ENCODE peak calls at places on chromosomes 5 and 9, in nine cellular contexts. L, B, N, F, Z, T, J, G and S are unnamed samples.

GRCh38 chr5:72244862-72245371 is 75.1 kb downstream of the MRPS27 start:
- DNase-seq in N (no peak), F (peak; percentile 64), G (peak; percentile 60), B (no peak), J (peak; percentile 75), L (peak; percentile 49), Z (peak; percentile 68), T (no peak), S (no peak)

GRCh38 chr5:44875661-44876250 is 67.0 kb downstream of the MRPS30 start:
- DNase-seq in G (no peak), J (no peak), F (peak; percentile 15), Z (no peak), B (no peak), L (peak; percentile 98), T (no peak), N (no peak), S (no peak)

GRCh38 chr5:1322036-1322903 is 22.6 kb downstream of the CLPTM1L start:
- DNase-seq in J (no peak), T (peak; percentile 11), L (no peak), Z (no peak), G (no peak), N (no peak), B (no peak), F (no peak), S (peak; percentile 33)

GRCh38 chr5:38404667-38405276 is 146.4 kb downstream of the EGFLAM start:
- DNase-seq in T (no peak), N (no peak), Z (no peak), B (no peak), G (no peak), J (no peak), F (no peak), L (peak; percentile 51), S (no peak)

GRCh38 chr5:16741007-16741406 is 124.2 kb upstream of the RETREG1 start:
- DNase-seq in N (no peak), F (no peak), T (no peak), L (no peak), B (no peak), J (peak; percentile 69), G (peak; percentile 12), Z (peak; percentile 75), S (no peak)

GRCh38 chr5:43309657-43310056 is 3.6 kb downstream of the HMGCS1 start:
- DNase-seq in Z (no peak), T (no peak), B (no peak), L (peak; percentile 58), N (no peak), F (no peak), J (no peak), G (no peak), S (no peak)

GRCh38 chr5:140639093-140639821 is at the start of gene TMCO6:
- DNase-seq in L (peak; percentile 93), J (peak; percentile 96), Z (peak; percentile 98), F (peak; percentile 98), B (peak; percentile 89), T (peak; percentile 91), N (peak; percentile 87), G (peak; percentile 95), S (peak; percentile 99)

GRCh38 chr9:97675655-97676054 is 21.5 kb downstream of the XPA start:
- DNase-seq in J (no peak), Z (no peak), N (no peak), T (no peak), G (no peak), B (no peak), L (no peak), F (no peak), S (no peak)

GRCh38 chr9:13267743-13268142 is 11.7 kb downstream of the MPDZ start:
- DNase-seq in G (peak; percentile 77), Z (peak; percentile 92), L (peak; percentile 86), J (peak; percentile 96), B (no peak), T (no peak), F (no peak), N (no peak), S (no peak)

GRCh38 chr9:105877719-105878118 is 183.4 kb downstream of the TMEM38B start:
- DNase-seq in J (no peak), N (no peak), T (no peak), B (no peak), L (no peak), G (no peak), F (peak; percentile 66), Z (no peak), S (no peak)

GRCh38 chr9:7103382-7104170 is 345.8 kb downstream of the KDM4C start:
- DNase-seq in Z (peak; percentile 52), J (peak; percentile 74), F (peak; percentile 50), G (no peak), L (peak; percentile 6), B (no peak), N (no peak), T (no peak), S (no peak)

DNA sequence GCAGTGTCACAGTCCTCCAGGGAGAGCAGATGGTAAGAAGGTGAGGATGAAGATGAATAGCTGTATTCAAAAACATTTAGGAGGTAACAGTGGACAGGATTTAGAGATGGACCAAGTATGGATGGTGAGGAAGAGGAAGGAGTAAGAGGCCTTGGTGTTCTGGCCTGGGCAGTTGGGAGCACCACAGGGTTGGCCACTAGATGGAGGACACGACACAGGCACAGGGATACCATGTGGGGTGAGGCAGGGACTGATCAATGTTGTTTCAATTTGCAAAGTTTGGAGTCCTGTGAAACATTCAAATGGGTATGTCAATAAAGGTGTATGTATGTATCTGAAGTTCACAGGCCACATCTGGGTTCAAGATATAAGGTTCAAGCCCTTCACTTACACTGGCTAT is 141.1 kb upstream of the RASEF start:
- DNase-seq in Z (no peak), N (no peak), B (no peak), L (no peak), G (no peak), F (no peak), J (peak; percentile 16), T (no peak), S (no peak)
- TF ChIP-seq CTCF in Z (no peak), N (peak; percentile 29), B (no peak), L (peak; percentile 39), G (no peak), F (no peak), J (peak; percentile 40), T (no peak), S (no peak)

GRCh38 chr9:37856551-37856950 is 47.4 kb downstream of the SLC25A51 start:
- DNase-seq in N (no peak), L (no peak), F (no peak), T (no peak), J (no peak), G (no peak), Z (no peak), B (no peak), S (no peak)

GRCh38 chr9:37862530-37862929 is 41.4 kb downstream of the SLC25A51 start:
- DNase-seq in J (no peak), N (no peak), F (no peak), Z (no peak), B (no peak), L (no peak), T (no peak), G (no peak), S (no peak)

GRCh38 chr9:37859043-37859442 is 44.9 kb downstream of the SLC25A51 start:
- DNase-seq in J (peak; percentile 46), N (no peak), F (peak; percentile 16), Z (peak; percentile 22), G (no peak), L (peak; percentile 7), B (no peak), T (no peak), S (no peak)
- TF ChIP-seq CTCF in J (peak; percentile 25), N (peak; percentile 20), F (no peak), Z (peak; percentile 28), G (no peak), L (peak; percentile 45), B (no peak), T (no peak), S (no peak)

GRCh38 chr5:102536323-102536928 is 37.6 kb upstream of the SLCO6A1 start:
- DNase-seq in J (peak; percentile 29), L (peak; percentile 63), N (no peak), F (peak; percentile 11), G (no peak), Z (peak; percentile 32), B (no peak), T (no peak), S (no peak)
- TF ChIP-seq CTCF in J (peak; percentile 38), L (peak; percentile 79), N (peak; percentile 31), F (no peak), G (no peak), Z (peak; percentile 40), B (no peak), T (no peak), S (peak; percentile 6)

DNA sequence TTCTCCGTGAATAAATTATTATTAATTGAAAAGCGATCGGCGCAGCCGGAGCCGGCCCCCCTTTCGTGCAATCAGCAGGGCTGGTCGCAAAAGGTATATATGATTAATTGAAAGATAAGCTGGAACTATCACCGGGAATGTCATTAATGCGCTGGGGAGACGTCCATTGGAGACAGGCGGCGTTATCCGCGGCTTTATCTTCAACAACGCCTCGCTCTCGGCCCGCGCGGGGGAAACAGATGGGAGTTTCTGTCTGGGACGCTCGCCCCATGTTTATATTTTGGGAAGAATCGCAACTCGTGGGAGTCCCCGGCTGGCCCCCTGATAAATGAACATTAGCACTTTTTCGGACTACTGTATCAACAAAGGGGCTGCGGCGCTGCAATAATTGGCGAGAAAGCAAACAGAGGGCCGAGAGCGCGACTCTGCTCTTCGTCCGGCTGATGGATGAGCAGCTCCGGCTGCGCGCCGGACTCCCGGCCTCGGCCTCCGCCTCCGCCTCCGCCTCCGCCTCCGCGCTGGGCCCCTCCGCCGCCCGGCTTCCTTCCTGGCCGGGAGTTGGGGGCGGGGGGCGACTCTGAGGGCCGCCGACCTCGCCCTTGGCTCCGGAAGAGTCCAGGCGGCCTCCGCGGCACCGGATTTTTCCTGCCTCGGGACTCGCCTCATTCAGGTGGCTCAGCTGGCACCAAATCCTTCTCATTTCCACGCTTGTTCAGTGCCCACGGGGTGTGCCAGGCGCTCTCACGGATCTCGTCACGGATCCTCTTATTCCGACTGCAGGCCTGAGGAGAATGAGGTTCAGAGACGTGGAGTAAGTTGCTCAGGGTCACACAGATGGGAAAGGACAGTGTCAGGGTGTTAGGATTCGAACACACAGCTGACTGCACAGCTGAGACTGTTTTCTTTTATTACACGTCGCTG is 3.6 kb upstream of the NKX2-5 start:
- DNase-seq in L (no peak), J (no peak), N (no peak), B (no peak), F (no peak), T (no peak), Z (peak; percentile 21), G (no peak), S (no peak)
- TF ChIP-seq CTCF in L (no peak), J (no peak), N (no peak), B (no peak), F (no peak), T (no peak), Z (no peak), G (no peak), S (no peak)

GRCh38 chr5:86968311-86968753 is 299.4 kb upstream of the RASA1 start:
- DNase-seq in T (no peak), L (peak; percentile 94), J (peak; percentile 85), G (peak; percentile 15), Z (peak; percentile 88), F (peak; percentile 35), N (no peak), B (no peak), S (no peak)
- TF ChIP-seq CTCF in T (no peak), L (peak; percentile 91), J (peak; percentile 31), G (peak; percentile 23), Z (peak; percentile 42), F (no peak), N (peak; percentile 31), B (no peak), S (no peak)

GRCh38 chr5:127536687-127537086 is 19.2 kb downstream of the PRRC1 start:
- DNase-seq in G (no peak), Z (peak; percentile 20), L (peak; percentile 25), N (no peak), F (peak; percentile 9), J (peak; percentile 32), B (no peak), T (no peak), S (no peak)
- TF ChIP-seq CTCF in G (no peak), Z (peak; percentile 41), L (peak; percentile 69), N (peak; percentile 28), F (no peak), J (peak; percentile 39), B (no peak), T (no peak), S (peak; percentile 8)